ENCODE peak calls at places on chromosomes 2 and 18, in eight cellular contexts. X is neural crest cell, B is left ventricle myocardium inferior, Y is GM13976, O is DND-41, W is RWPE1, H is glutamatergic neuron, E is thoracic aorta. P is an unnamed sample.

GRCh38 chr2:102258025-102258385 is 53.4 kb upstream of the IL1RL1 start:
- DNase-seq in X (no peak), B (no peak), Y (no peak), O (peak), W (no peak), H (no peak), E (no peak), P (no peak)

GRCh38 chr2:158619496-158619895 is 162.7 kb downstream of the PKP4 start:
- DNase-seq in X (no peak), B (no peak), Y (no peak), O (no peak), W (no peak), H (no peak), E (no peak), P (no peak)

GRCh38 chr2:117785740-117786139 is 28.8 kb upstream of the DDX18 start:
- DNase-seq in X (peak), B (no peak), Y (peak), O (peak), W (peak), H (peak), E (no peak), P (no peak)

GRCh38 chr2:219362524-219363164 is 25.1 kb downstream of the DNPEP start:
- DNase-seq in X (no peak), B (peak), Y (peak), O (no peak), W (peak), H (no peak), E (no peak), P (no peak)

GRCh38 chr2:23637011-23637778 is 252.2 kb downstream of the KLHL29 start:
- DNase-seq in X (no peak), B (peak), Y (no peak), O (no peak), W (no peak), H (peak), E (no peak), P (no peak)

GRCh38 chr18:13578400-13578799 is 148.0 kb downstream of the FAM210A start:
- DNase-seq in X (no peak), B (no peak), Y (no peak), O (no peak), W (no peak), H (no peak), E (no peak), P (no peak)

GRCh38 chr2:145036421-145036901 is 516.5 kb upstream of the ZEB2 start:
- DNase-seq in X (no peak), B (no peak), Y (no peak), O (no peak), W (no peak), H (no peak), E (no peak), P (no peak)

GRCh38 chr2:223725494-223725893 is 111.9 kb downstream of the AP1S3 start:
- DNase-seq in X (peak), B (peak), Y (no peak), O (no peak), W (peak), H (peak), E (peak), P (peak)

GRCh38 chr2:20509766-20510490 is 63.1 kb downstream of the RHOB start:
- DNase-seq in X (no peak), B (no peak), Y (no peak), O (no peak), W (peak), H (no peak), E (no peak), P (peak)

GRCh38 chr2:64574871-64575270 is 50.7 kb downstream of the AFTPH start:
- DNase-seq in X (no peak), B (no peak), Y (no peak), O (no peak), W (no peak), H (no peak), E (no peak), P (no peak)

GRCh38 chr18:28159055-28159454 is 17.9 kb downstream of the CDH2 start:
- DNase-seq in X (no peak), B (no peak), Y (no peak), O (no peak), W (no peak), H (peak), E (no peak), P (no peak)

GRCh38 chr2:1556776-1557466 is 143.7 kb downstream of the TPO start:
- DNase-seq in X (no peak), B (no peak), Y (no peak), O (no peak), W (peak), H (no peak), E (no peak), P (no peak)

GRCh38 chr2:52629531-52629930 is 1138.1 kb upstream of the CHAC2 start:
- DNase-seq in X (no peak), B (no peak), Y (no peak), O (no peak), W (no peak), H (no peak), E (no peak), P (no peak)

GRCh38 chr2:238123218-238123971 is 15.1 kb upstream of the KLHL30 start:
- DNase-seq in X (no peak), B (no peak), Y (no peak), O (no peak), W (no peak), H (peak), E (no peak), P (no peak)

GRCh38 chr2:186913870-186914269 is 64.9 kb upstream of the ZSWIM2 start:
- DNase-seq in X (no peak), B (no peak), Y (peak), O (no peak), W (no peak), H (no peak), E (no peak), P (no peak)

GRCh38 chr2:12684471-12684936 is 32.2 kb upstream of the TRIB2 start:
- DNase-seq in X (no peak), B (no peak), Y (no peak), O (no peak), W (peak), H (no peak), E (no peak), P (no peak)

GRCh38 chr18:63421514-63421913 is 762 bp downstream of the VPS4B start:
- DNase-seq in X (no peak), B (no peak), Y (no peak), O (no peak), W (no peak), H (no peak), E (no peak), P (no peak)

GRCh38 chr2:161384864-161385263 is 31.2 kb upstream of the TBR1 start:
- DNase-seq in X (no peak), B (no peak), Y (no peak), O (peak), W (no peak), H (no peak), E (no peak), P (no peak)

GRCh38 chr2:200021449-200022114 is 66.2 kb downstream of the MAIP1 start:
- DNase-seq in X (no peak), B (no peak), Y (no peak), O (no peak), W (no peak), H (no peak), E (no peak), P (no peak)

GRCh38 chr2:26838121-26838906 is 9.6 kb upstream of the DPYSL5 start:
- DNase-seq in X (no peak), B (no peak), Y (no peak), O (no peak), W (no peak), H (no peak), E (no peak), P (no peak)

GRCh38 chr2:200442471-200442870 is 67.4 kb downstream of the KCTD18 start:
- DNase-seq in X (no peak), B (no peak), Y (no peak), O (no peak), W (no peak), H (no peak), E (no peak), P (no peak)

GRCh38 chr18:78725426-78725825 is 254.2 kb upstream of the SALL3 start:
- DNase-seq in X (no peak), B (no peak), Y (no peak), O (no peak), W (no peak), H (no peak), E (no peak), P (no peak)

GRCh38 chr2:7999683-8000476 is 682.0 kb upstream of the ID2 start:
- DNase-seq in X (no peak), B (no peak), Y (no peak), O (no peak), W (no peak), H (no peak), E (no peak), P (no peak)

DNA sequence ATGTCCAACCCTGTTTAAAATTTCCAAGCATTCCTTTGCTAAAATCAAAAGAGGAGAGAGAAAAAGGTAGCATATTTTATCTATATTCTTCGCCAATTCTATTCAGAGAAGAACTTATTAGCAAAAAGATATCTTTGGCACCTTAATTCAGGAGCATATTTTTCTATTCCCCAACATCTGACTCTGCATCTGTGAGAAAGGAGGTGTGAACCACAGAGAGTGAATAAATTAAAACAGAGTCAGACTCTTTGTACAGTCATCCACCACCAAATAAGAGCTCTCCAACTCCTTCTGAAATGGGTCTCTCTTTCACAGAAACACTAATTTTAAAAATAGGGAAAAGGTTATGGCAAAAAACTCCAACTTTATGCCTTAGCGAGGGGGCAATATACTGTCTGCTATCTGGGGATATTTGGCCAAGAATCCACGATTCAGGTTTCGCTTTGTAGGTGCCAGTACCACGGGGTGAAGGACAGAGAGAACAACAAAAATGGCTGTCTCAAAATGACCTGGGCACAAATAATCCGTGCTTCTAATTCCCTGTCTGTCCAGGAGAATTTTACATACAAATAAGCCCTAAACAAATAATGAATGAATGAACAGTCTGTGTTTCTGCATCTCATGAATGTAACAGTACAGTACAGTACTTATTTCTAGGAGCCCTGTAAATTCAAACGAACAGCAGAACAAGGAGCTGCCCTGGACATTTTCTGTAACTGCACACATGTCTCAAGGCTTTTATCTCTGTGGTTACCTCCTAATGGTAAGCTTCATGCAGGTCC is 43.4 kb downstream of the EPB41L3 start:
- DNase-seq in X (no peak), B (no peak), Y (no peak), O (no peak), W (no peak), H (no peak), E (no peak), P (no peak)
- TF ChIP-seq CTCF in X (no peak), B (no peak), Y (no peak), O (no peak), W (no peak), H (no peak), E (no peak), P (no peak)

DNA sequence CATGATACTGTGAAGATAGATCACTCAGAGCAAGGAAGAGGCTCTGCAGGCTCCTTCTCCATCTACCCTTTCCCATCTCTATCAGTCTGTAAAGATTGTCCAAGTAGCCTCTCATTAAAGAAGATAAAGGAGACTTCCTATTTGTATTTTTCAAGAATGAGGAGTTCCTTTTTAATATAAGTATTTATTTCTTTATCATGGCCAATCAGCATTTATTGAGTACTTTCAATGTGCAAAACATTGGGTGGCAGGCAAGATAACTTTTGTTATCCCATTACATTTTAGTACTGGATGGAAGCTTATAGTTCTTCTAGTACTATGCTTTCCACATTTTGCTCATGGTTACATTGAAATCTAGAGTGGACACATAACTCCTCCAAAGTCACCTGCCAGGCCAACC is 3.6 kb upstream of the PDE11A start:
- DNase-seq in X (no peak), B (no peak), Y (no peak), O (no peak), W (no peak), H (no peak), E (no peak), P (no peak)
- TF ChIP-seq CTCF in X (no peak), B (no peak), Y (no peak), O (no peak), W (no peak), H (no peak), E (no peak), P (no peak)

GRCh38 chr2:88182721-88183120 is 12.6 kb downstream of the THNSL2 start:
- DNase-seq in X (no peak), B (no peak), Y (no peak), O (no peak), W (no peak), H (no peak), E (no peak), P (no peak)
- TF ChIP-seq CTCF in X (no peak), B (no peak), Y (no peak), O (no peak), W (no peak), H (no peak), E (no peak), P (no peak)

GRCh38 chr18:48538531-48539405 is at the start of gene CTIF:
- DNase-seq in X (peak), B (peak), Y (peak), O (peak), W (peak), H (peak), E (peak), P (peak)

GRCh38 chr18:48539406-48540328 is 836 bp downstream of the CTIF start:
- DNase-seq in X (peak), B (peak), Y (peak), O (peak), W (peak), H (peak), E (no peak), P (peak)

GRCh38 chr18:48541747-48542108 is 2.9 kb downstream of the CTIF start:
- DNase-seq in X (no peak), B (no peak), Y (no peak), O (no peak), W (no peak), H (no peak), E (no peak), P (no peak)

GRCh38 chr18:48541026-48541746 is 2.4 kb downstream of the CTIF start:
- DNase-seq in X (peak), B (peak), Y (peak), O (no peak), W (peak), H (peak), E (no peak), P (no peak)

DNA sequence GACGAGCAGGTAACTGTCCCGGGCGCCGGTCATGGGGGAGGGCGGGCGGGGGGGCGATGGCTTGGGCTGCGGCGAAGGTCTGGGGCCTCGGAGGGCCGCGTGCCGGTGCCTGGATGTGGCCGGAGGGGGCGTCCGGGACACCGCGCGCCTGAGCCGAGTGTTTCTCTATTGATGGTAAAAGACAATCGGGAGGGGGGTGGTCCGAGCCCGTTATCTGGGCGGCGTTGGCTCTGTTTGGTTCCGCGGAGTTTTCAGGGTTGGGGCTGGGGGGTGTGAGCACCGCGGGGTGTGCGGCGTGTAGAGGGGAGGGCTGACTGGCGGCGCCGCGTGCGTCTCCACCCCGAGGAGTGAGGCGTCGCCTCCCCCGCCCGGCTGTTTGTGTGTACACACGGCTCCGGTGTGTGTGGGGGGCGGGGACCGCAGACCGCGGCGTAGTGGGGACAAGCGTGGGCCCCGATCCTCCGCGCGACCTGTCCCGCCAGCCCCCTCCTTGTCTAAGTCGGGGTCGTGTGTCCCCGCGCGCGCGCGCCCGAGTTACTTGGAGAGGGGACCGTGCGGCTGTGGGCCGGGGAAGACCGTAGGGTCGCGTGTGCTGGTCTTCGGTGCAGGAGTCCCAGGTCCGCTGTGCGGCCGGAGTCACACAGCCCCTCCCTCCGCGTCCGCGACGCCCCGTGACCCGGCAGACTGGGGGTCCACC is 1.6 kb downstream of the CTIF start:
- DNase-seq in X (peak), B (peak), Y (peak), O (no peak), W (peak), H (peak), E (no peak), P (peak)
- TF ChIP-seq CTCF in X (peak), B (peak), Y (no peak), O (no peak), W (no peak), H (no peak), E (peak), P (no peak)

DNA sequence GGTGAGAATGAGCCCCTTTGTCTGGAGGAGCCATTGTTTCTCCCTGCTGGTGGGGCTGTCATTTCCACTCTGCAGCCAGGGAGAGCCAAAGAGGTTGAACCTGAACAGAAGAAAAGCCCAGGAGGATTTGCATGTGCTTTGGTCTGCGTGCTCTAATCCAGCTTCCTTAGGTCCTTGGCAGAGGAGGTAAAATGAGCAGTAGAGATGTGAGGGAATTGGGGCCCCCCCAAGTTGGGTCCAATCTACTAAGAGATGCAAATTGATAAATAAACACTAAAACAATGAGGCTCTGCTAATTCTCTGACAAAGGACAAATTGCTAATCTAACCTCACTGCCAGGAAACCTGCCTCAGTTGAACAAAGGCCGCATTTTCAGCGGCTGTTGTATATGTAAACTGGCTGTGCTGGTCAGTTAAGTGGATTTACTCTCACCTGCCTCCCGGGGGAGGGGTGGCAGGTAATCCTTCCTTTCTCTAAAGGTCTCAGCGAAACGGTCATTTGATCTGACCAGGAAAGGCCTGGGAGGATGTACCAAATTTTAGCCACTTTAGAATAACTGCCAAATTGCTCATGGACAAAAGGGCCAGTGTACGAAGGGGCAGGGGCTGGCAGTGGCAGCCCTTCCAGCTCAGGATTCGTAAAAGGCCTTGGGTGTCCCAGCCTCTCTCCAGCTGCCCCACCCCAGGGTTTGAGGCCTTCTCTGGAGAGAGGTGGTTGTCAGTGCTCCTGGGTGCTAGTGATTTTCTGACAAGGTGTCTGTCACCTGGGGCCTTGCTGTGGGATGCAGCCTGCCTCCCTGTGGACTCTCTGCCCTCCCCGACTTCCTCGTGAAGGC is 193.6 kb downstream of the MIB1 start:
- DNase-seq in X (no peak), B (no peak), Y (no peak), O (no peak), W (no peak), H (no peak), E (no peak), P (no peak)
- TF ChIP-seq CTCF in X (no peak), B (no peak), Y (no peak), O (no peak), W (no peak), H (no peak), E (no peak), P (no peak)

GRCh38 chr2:83689402-83689801 is 769.7 kb downstream of the SUCLG1 start:
- DNase-seq in X (no peak), B (no peak), Y (no peak), O (no peak), W (peak), H (no peak), E (no peak), P (no peak)
- TF ChIP-seq CTCF in X (no peak), B (no peak), Y (no peak), O (no peak), W (no peak), H (no peak), E (no peak), P (no peak)

DNA sequence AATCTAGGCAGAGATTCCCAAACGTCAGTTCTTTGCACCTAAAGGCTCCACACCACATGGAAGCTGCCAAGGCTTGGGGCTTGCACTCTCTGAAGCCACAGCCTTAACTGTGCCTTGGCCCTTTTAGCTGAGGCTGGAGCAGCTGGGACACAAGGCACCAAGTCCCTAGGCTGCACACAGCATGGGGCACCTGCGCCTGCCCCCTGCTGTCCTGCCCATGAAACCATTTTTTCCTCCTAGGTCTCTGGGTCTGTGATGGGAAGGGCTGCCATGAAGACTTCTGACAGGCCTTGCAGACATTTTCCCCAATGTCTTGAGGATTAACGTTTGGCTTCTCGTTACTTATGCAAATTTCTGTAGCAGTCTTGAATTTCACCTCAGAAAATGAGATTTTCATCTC is 241.5 kb downstream of the OSR1 start:
- DNase-seq in X (no peak), B (no peak), Y (no peak), O (no peak), W (no peak), H (no peak), E (no peak), P (no peak)
- TF ChIP-seq CTCF in X (no peak), B (no peak), Y (no peak), O (no peak), W (no peak), H (no peak), E (no peak), P (no peak)